ENCODE peak calls at places on chromosomes 11 and 22, in ten cellular contexts. One of them, this sample, is unnamed.

GRCh38 chr11:70204466-70204799 is 1.3 kb downstream of the FADD start:
- DNase-seq in CD8-positive, alpha-beta memory T cell: no peak
- DNase-seq in DMS153: no peak
- DNase-seq in stimulated activated CD4-positive, alpha-beta T cell treated with anti-CD3 and anti-CD28 coated beads, TNF-alpha, amount 100 ng/mL, for 48 hours: no peak
- DNase-seq in coronary artery: no peak
- DNase-seq in pons: no peak
- DNase-seq in NCI-H1930: no peak
- DNase-seq in left kidney: no peak
- DNase-seq in HT-29: no peak
- DNase-seq in mucosa of gallbladder: no peak
- DNase-seq in this sample: no peak

GRCh38 chr11:60563553-60564235 is 48.5 kb downstream of the MS4A13 start:
- DNase-seq in NCI-H1930: no peak
- DNase-seq in mucosa of gallbladder: no peak
- DNase-seq in coronary artery: no peak
- DNase-seq in pons: no peak
- DNase-seq in DMS153: peak; percentile 55
- DNase-seq in stimulated activated CD4-positive, alpha-beta T cell treated with anti-CD3 and anti-CD28 coated beads, TNF-alpha, amount 100 ng/mL, for 48 hours: no peak
- DNase-seq in left kidney: no peak
- DNase-seq in CD8-positive, alpha-beta memory T cell: no peak
- DNase-seq in HT-29: no peak
- DNase-seq in this sample: no peak

GRCh38 chr11:72613977-72614376 is 60.2 kb downstream of the PDE2A start:
- DNase-seq in DMS153: no peak
- DNase-seq in HT-29: no peak
- DNase-seq in mucosa of gallbladder: no peak
- DNase-seq in NCI-H1930: no peak
- DNase-seq in coronary artery: no peak
- DNase-seq in left kidney: no peak
- DNase-seq in CD8-positive, alpha-beta memory T cell: no peak
- DNase-seq in pons: peak; percentile 65
- DNase-seq in stimulated activated CD4-positive, alpha-beta T cell treated with anti-CD3 and anti-CD28 coated beads, TNF-alpha, amount 100 ng/mL, for 48 hours: no peak
- DNase-seq in this sample: no peak

GRCh38 chr22:49630448-49630946 is 197.2 kb downstream of the BRD1 start:
- DNase-seq in CD8-positive, alpha-beta memory T cell: no peak
- DNase-seq in left kidney: no peak
- DNase-seq in HT-29: no peak
- DNase-seq in stimulated activated CD4-positive, alpha-beta T cell treated with anti-CD3 and anti-CD28 coated beads, TNF-alpha, amount 100 ng/mL, for 48 hours: no peak
- DNase-seq in coronary artery: no peak
- DNase-seq in mucosa of gallbladder: no peak
- DNase-seq in DMS153: no peak
- DNase-seq in pons: no peak
- DNase-seq in NCI-H1930: no peak
- DNase-seq in this sample: no peak

GRCh38 chr22:44735518-44736428 is 16.6 kb upstream of the ARHGAP8 start:
- DNase-seq in DMS153: no peak
- DNase-seq in stimulated activated CD4-positive, alpha-beta T cell treated with anti-CD3 and anti-CD28 coated beads, TNF-alpha, amount 100 ng/mL, for 48 hours: peak; percentile 58
- DNase-seq in coronary artery: no peak
- DNase-seq in pons: peak; percentile 9
- DNase-seq in left kidney: peak; percentile 82
- DNase-seq in mucosa of gallbladder: peak; percentile 75
- DNase-seq in HT-29: peak; percentile 56
- DNase-seq in CD8-positive, alpha-beta memory T cell: peak; percentile 88
- DNase-seq in NCI-H1930: no peak
- DNase-seq in this sample: peak; percentile 68

GRCh38 chr22:40720538-40721256 is 41.4 kb downstream of the MCHR1 start:
- DNase-seq in mucosa of gallbladder: no peak
- DNase-seq in left kidney: peak; percentile 52
- DNase-seq in HT-29: no peak
- DNase-seq in DMS153: peak; percentile 54
- DNase-seq in pons: no peak
- DNase-seq in NCI-H1930: no peak
- DNase-seq in stimulated activated CD4-positive, alpha-beta T cell treated with anti-CD3 and anti-CD28 coated beads, TNF-alpha, amount 100 ng/mL, for 48 hours: no peak
- DNase-seq in coronary artery: no peak
- DNase-seq in CD8-positive, alpha-beta memory T cell: no peak
- DNase-seq in this sample: no peak

GRCh38 chr22:50422961-50423815 is 51.6 kb downstream of the SBF1 start:
- DNase-seq in mucosa of gallbladder: no peak
- DNase-seq in CD8-positive, alpha-beta memory T cell: no peak
- DNase-seq in left kidney: no peak
- DNase-seq in NCI-H1930: no peak
- DNase-seq in stimulated activated CD4-positive, alpha-beta T cell treated with anti-CD3 and anti-CD28 coated beads, TNF-alpha, amount 100 ng/mL, for 48 hours: no peak
- DNase-seq in HT-29: no peak
- DNase-seq in coronary artery: no peak
- DNase-seq in pons: no peak
- DNase-seq in DMS153: no peak
- DNase-seq in this sample: no peak

GRCh38 chr22:35229865-35230264 is 27.4 kb upstream of the HMGXB4 start:
- DNase-seq in mucosa of gallbladder: no peak
- DNase-seq in stimulated activated CD4-positive, alpha-beta T cell treated with anti-CD3 and anti-CD28 coated beads, TNF-alpha, amount 100 ng/mL, for 48 hours: no peak
- DNase-seq in HT-29: no peak
- DNase-seq in CD8-positive, alpha-beta memory T cell: no peak
- DNase-seq in pons: no peak
- DNase-seq in DMS153: no peak
- DNase-seq in NCI-H1930: no peak
- DNase-seq in left kidney: no peak
- DNase-seq in coronary artery: no peak
- DNase-seq in this sample: no peak

GRCh38 chr11:8325905-8326304 is 62.2 kb upstream of the LMO1 start:
- DNase-seq in DMS153: no peak
- DNase-seq in NCI-H1930: no peak
- DNase-seq in CD8-positive, alpha-beta memory T cell: no peak
- DNase-seq in HT-29: no peak
- DNase-seq in pons: no peak
- DNase-seq in stimulated activated CD4-positive, alpha-beta T cell treated with anti-CD3 and anti-CD28 coated beads, TNF-alpha, amount 100 ng/mL, for 48 hours: no peak
- DNase-seq in coronary artery: no peak
- DNase-seq in mucosa of gallbladder: no peak
- DNase-seq in left kidney: no peak
- DNase-seq in this sample: no peak

GRCh38 chr11:130798280-130798679 is 118.0 kb downstream of the SNX19 start:
- DNase-seq in mucosa of gallbladder: no peak
- DNase-seq in HT-29: no peak
- DNase-seq in CD8-positive, alpha-beta memory T cell: no peak
- DNase-seq in NCI-H1930: no peak
- DNase-seq in DMS153: no peak
- DNase-seq in coronary artery: no peak
- DNase-seq in pons: no peak
- DNase-seq in left kidney: no peak
- DNase-seq in stimulated activated CD4-positive, alpha-beta T cell treated with anti-CD3 and anti-CD28 coated beads, TNF-alpha, amount 100 ng/mL, for 48 hours: no peak
- DNase-seq in this sample: no peak

GRCh38 chr11:8090756-8091155 is 9.7 kb downstream of the TUB start:
- DNase-seq in pons: no peak
- DNase-seq in HT-29: peak; percentile 30
- DNase-seq in DMS153: no peak
- DNase-seq in coronary artery: no peak
- DNase-seq in left kidney: peak; percentile 81
- DNase-seq in mucosa of gallbladder: no peak
- DNase-seq in stimulated activated CD4-positive, alpha-beta T cell treated with anti-CD3 and anti-CD28 coated beads, TNF-alpha, amount 100 ng/mL, for 48 hours: no peak
- DNase-seq in NCI-H1930: no peak
- DNase-seq in CD8-positive, alpha-beta memory T cell: peak; percentile 26
- DNase-seq in this sample: no peak

GRCh38 chr22:19722175-19722914 is 994 bp upstream of the GP1BB start:
- DNase-seq in NCI-H1930: no peak
- DNase-seq in coronary artery: no peak
- DNase-seq in CD8-positive, alpha-beta memory T cell: no peak
- DNase-seq in HT-29: no peak
- DNase-seq in stimulated activated CD4-positive, alpha-beta T cell treated with anti-CD3 and anti-CD28 coated beads, TNF-alpha, amount 100 ng/mL, for 48 hours: no peak
- DNase-seq in DMS153: no peak
- DNase-seq in left kidney: no peak
- DNase-seq in pons: no peak
- DNase-seq in mucosa of gallbladder: no peak
- DNase-seq in this sample: no peak

GRCh38 chr11:88157401-88157800 is 17.8 kb downstream of the RAB38 start:
- DNase-seq in mucosa of gallbladder: no peak
- DNase-seq in coronary artery: no peak
- DNase-seq in stimulated activated CD4-positive, alpha-beta T cell treated with anti-CD3 and anti-CD28 coated beads, TNF-alpha, amount 100 ng/mL, for 48 hours: no peak
- DNase-seq in HT-29: no peak
- DNase-seq in DMS153: no peak
- DNase-seq in pons: no peak
- DNase-seq in NCI-H1930: no peak
- DNase-seq in CD8-positive, alpha-beta memory T cell: no peak
- DNase-seq in left kidney: no peak
- DNase-seq in this sample: no peak

GRCh38 chr11:34840736-34841386 is 75.3 kb downstream of the APIP start:
- DNase-seq in stimulated activated CD4-positive, alpha-beta T cell treated with anti-CD3 and anti-CD28 coated beads, TNF-alpha, amount 100 ng/mL, for 48 hours: no peak
- DNase-seq in HT-29: peak; percentile 65
- DNase-seq in pons: no peak
- DNase-seq in coronary artery: no peak
- DNase-seq in NCI-H1930: no peak
- DNase-seq in mucosa of gallbladder: no peak
- DNase-seq in left kidney: peak; percentile 21
- DNase-seq in CD8-positive, alpha-beta memory T cell: no peak
- DNase-seq in DMS153: no peak
- DNase-seq in this sample: no peak

GRCh38 chr11:69560141-69560790 is 78.8 kb downstream of the LINC01488 start:
- DNase-seq in mucosa of gallbladder: no peak
- DNase-seq in HT-29: no peak
- DNase-seq in left kidney: no peak
- DNase-seq in coronary artery: peak; percentile 28
- DNase-seq in DMS153: no peak
- DNase-seq in pons: no peak
- DNase-seq in stimulated activated CD4-positive, alpha-beta T cell treated with anti-CD3 and anti-CD28 coated beads, TNF-alpha, amount 100 ng/mL, for 48 hours: no peak
- DNase-seq in NCI-H1930: no peak
- DNase-seq in CD8-positive, alpha-beta memory T cell: no peak
- DNase-seq in this sample: no peak

GRCh38 chr11:113683481-113684046 is 22.5 kb downstream of the TMPRSS5 start:
- DNase-seq in stimulated activated CD4-positive, alpha-beta T cell treated with anti-CD3 and anti-CD28 coated beads, TNF-alpha, amount 100 ng/mL, for 48 hours: no peak
- DNase-seq in DMS153: no peak
- DNase-seq in pons: no peak
- DNase-seq in NCI-H1930: no peak
- DNase-seq in CD8-positive, alpha-beta memory T cell: no peak
- DNase-seq in left kidney: no peak
- DNase-seq in mucosa of gallbladder: no peak
- DNase-seq in coronary artery: no peak
- DNase-seq in HT-29: no peak
- DNase-seq in this sample: no peak

GRCh38 chr22:24230911-24231656 is 13.8 kb downstream of the GGT5 start:
- DNase-seq in DMS153: no peak
- DNase-seq in HT-29: peak; percentile 30
- DNase-seq in coronary artery: no peak
- DNase-seq in CD8-positive, alpha-beta memory T cell: peak; percentile 70
- DNase-seq in mucosa of gallbladder: peak; percentile 19
- DNase-seq in NCI-H1930: no peak
- DNase-seq in left kidney: peak; percentile 29
- DNase-seq in stimulated activated CD4-positive, alpha-beta T cell treated with anti-CD3 and anti-CD28 coated beads, TNF-alpha, amount 100 ng/mL, for 48 hours: peak; percentile 33
- DNase-seq in pons: no peak
- DNase-seq in this sample: no peak

GRCh38 chr11:70463478-70464255 is 65.3 kb downstream of the CTTN start:
- DNase-seq in left kidney: no peak
- DNase-seq in HT-29: no peak
- DNase-seq in pons: no peak
- DNase-seq in stimulated activated CD4-positive, alpha-beta T cell treated with anti-CD3 and anti-CD28 coated beads, TNF-alpha, amount 100 ng/mL, for 48 hours: no peak
- DNase-seq in NCI-H1930: no peak
- DNase-seq in mucosa of gallbladder: no peak
- DNase-seq in CD8-positive, alpha-beta memory T cell: no peak
- DNase-seq in DMS153: no peak
- DNase-seq in coronary artery: no peak
- DNase-seq in this sample: no peak

GRCh38 chr11:68843703-68844312 is 2.1 kb upstream of the CPT1A start:
- DNase-seq in mucosa of gallbladder: peak; percentile 68
- DNase-seq in coronary artery: no peak
- DNase-seq in HT-29: peak; percentile 91
- DNase-seq in stimulated activated CD4-positive, alpha-beta T cell treated with anti-CD3 and anti-CD28 coated beads, TNF-alpha, amount 100 ng/mL, for 48 hours: no peak
- DNase-seq in DMS153: peak; percentile 89
- DNase-seq in pons: no peak
- DNase-seq in NCI-H1930: peak; percentile 54
- DNase-seq in CD8-positive, alpha-beta memory T cell: peak; percentile 78
- DNase-seq in left kidney: peak; percentile 86
- DNase-seq in this sample: no peak

GRCh38 chr11:115141221-115141620 is 363.0 kb downstream of the CADM1 start:
- DNase-seq in stimulated activated CD4-positive, alpha-beta T cell treated with anti-CD3 and anti-CD28 coated beads, TNF-alpha, amount 100 ng/mL, for 48 hours: no peak
- DNase-seq in mucosa of gallbladder: no peak
- DNase-seq in HT-29: no peak
- DNase-seq in coronary artery: no peak
- DNase-seq in pons: no peak
- DNase-seq in NCI-H1930: no peak
- DNase-seq in DMS153: no peak
- DNase-seq in left kidney: no peak
- DNase-seq in CD8-positive, alpha-beta memory T cell: no peak
- DNase-seq in this sample: no peak

This sample was measured in D721Med.